ENCODE peak calls at places on chromosomes 5 and 9, in seven cellular contexts. One of them, this sample, is unnamed.

GRCh38 chr9:127778280-127779135 is at the start of gene SH2D3C:
- DNase-seq in GM12865: peak; percentile 59
- DNase-seq in EH: no peak
- DNase-seq in GM23338: no peak
- DNase-seq in Right ventricle myocardium inferior: peak; percentile 85
- DNase-seq in non-pigmented ciliary epithelial cell: no peak
- DNase-seq in AG08395: no peak
- DNase-seq in this sample: no peak

GRCh38 chr9:107992269-107992668 is 502.7 kb upstream of the KLF4 start:
- DNase-seq in GM12865: no peak
- DNase-seq in EH: no peak
- DNase-seq in GM23338: no peak
- DNase-seq in Right ventricle myocardium inferior: no peak
- DNase-seq in non-pigmented ciliary epithelial cell: no peak
- DNase-seq in AG08395: no peak
- DNase-seq in this sample: no peak

GRCh38 chr9:93483497-93483896 is 30.1 kb upstream of the FAM120AOS start:
- DNase-seq in GM12865: no peak
- DNase-seq in EH: no peak
- DNase-seq in GM23338: no peak
- DNase-seq in Right ventricle myocardium inferior: no peak
- DNase-seq in non-pigmented ciliary epithelial cell: no peak
- DNase-seq in AG08395: no peak
- DNase-seq in this sample: no peak

GRCh38 chr5:179747815-179748214 is 15.2 kb downstream of the MAML1 start:
- DNase-seq in GM12865: no peak
- DNase-seq in EH: no peak
- DNase-seq in GM23338: no peak
- DNase-seq in Right ventricle myocardium inferior: no peak
- DNase-seq in non-pigmented ciliary epithelial cell: no peak
- DNase-seq in AG08395: no peak
- DNase-seq in this sample: no peak

GRCh38 chr5:139638090-139638735 is 9.9 kb upstream of the CXXC5 start:
- DNase-seq in GM12865: peak; percentile 85
- DNase-seq in EH: peak; percentile 87
- DNase-seq in GM23338: peak; percentile 71
- DNase-seq in Right ventricle myocardium inferior: peak; percentile 89
- DNase-seq in non-pigmented ciliary epithelial cell: no peak
- DNase-seq in AG08395: peak; percentile 90
- DNase-seq in this sample: no peak

GRCh38 chr5:133240425-133241091 is 188.7 kb downstream of the HSPA4 start:
- DNase-seq in GM12865: peak; percentile 90
- DNase-seq in EH: peak; percentile 98
- DNase-seq in GM23338: no peak
- DNase-seq in Right ventricle myocardium inferior: no peak
- DNase-seq in non-pigmented ciliary epithelial cell: peak; percentile 98
- DNase-seq in AG08395: peak; percentile 88
- DNase-seq in this sample: no peak

GRCh38 chr9:95091574-95091970 is 225.9 kb downstream of the FANCC start:
- DNase-seq in GM12865: no peak
- DNase-seq in EH: peak; percentile 95
- DNase-seq in GM23338: no peak
- DNase-seq in Right ventricle myocardium inferior: no peak
- DNase-seq in non-pigmented ciliary epithelial cell: peak; percentile 38
- DNase-seq in AG08395: peak; percentile 25
- DNase-seq in this sample: no peak

GRCh38 chr5:102930244-102930643 is 175.1 kb downstream of the PAM start:
- DNase-seq in GM12865: no peak
- DNase-seq in EH: no peak
- DNase-seq in GM23338: no peak
- DNase-seq in Right ventricle myocardium inferior: no peak
- DNase-seq in non-pigmented ciliary epithelial cell: no peak
- DNase-seq in AG08395: no peak
- DNase-seq in this sample: no peak

GRCh38 chr9:26129216-26129615 is 451.0 kb upstream of the TUSC1 start:
- DNase-seq in GM12865: no peak
- DNase-seq in EH: no peak
- DNase-seq in GM23338: no peak
- DNase-seq in Right ventricle myocardium inferior: no peak
- DNase-seq in non-pigmented ciliary epithelial cell: no peak
- DNase-seq in AG08395: peak; percentile 14
- DNase-seq in this sample: no peak

GRCh38 chr9:19286634-19287188 is 56.2 kb downstream of the DENND4C start:
- DNase-seq in GM12865: no peak
- DNase-seq in EH: peak; percentile 20
- DNase-seq in GM23338: no peak
- DNase-seq in Right ventricle myocardium inferior: no peak
- DNase-seq in non-pigmented ciliary epithelial cell: no peak
- DNase-seq in AG08395: no peak
- DNase-seq in this sample: no peak

GRCh38 chr5:74630387-74631087 is 10.0 kb downstream of the ENC1 start:
- DNase-seq in GM12865: no peak
- DNase-seq in EH: peak; percentile 87
- DNase-seq in GM23338: no peak
- DNase-seq in Right ventricle myocardium inferior: no peak
- DNase-seq in non-pigmented ciliary epithelial cell: peak; percentile 82
- DNase-seq in AG08395: peak; percentile 68
- DNase-seq in this sample: no peak

GRCh38 chr5:133363807-133364587 is 248.3 kb downstream of the FSTL4 start:
- DNase-seq in GM12865: no peak
- DNase-seq in EH: no peak
- DNase-seq in GM23338: no peak
- DNase-seq in Right ventricle myocardium inferior: no peak
- DNase-seq in non-pigmented ciliary epithelial cell: no peak
- DNase-seq in AG08395: no peak
- DNase-seq in this sample: no peak

GRCh38 chr9:23555849-23556248 is 270.2 kb downstream of the ELAVL2 start:
- DNase-seq in GM12865: no peak
- DNase-seq in EH: no peak
- DNase-seq in GM23338: peak; percentile 17
- DNase-seq in Right ventricle myocardium inferior: no peak
- DNase-seq in non-pigmented ciliary epithelial cell: no peak
- DNase-seq in AG08395: no peak
- DNase-seq in this sample: no peak

GRCh38 chr5:74648835-74649286 is 8.3 kb upstream of the ENC1 start:
- DNase-seq in GM12865: peak; percentile 77
- DNase-seq in EH: peak; percentile 72
- DNase-seq in GM23338: peak; percentile 72
- DNase-seq in Right ventricle myocardium inferior: no peak
- DNase-seq in non-pigmented ciliary epithelial cell: no peak
- DNase-seq in AG08395: peak; percentile 80
- DNase-seq in this sample: peak; percentile 31

GRCh38 chr9:78026416-78026815 is 5.2 kb downstream of the GNAQ start:
- DNase-seq in GM12865: no peak
- DNase-seq in EH: peak; percentile 44
- DNase-seq in GM23338: no peak
- DNase-seq in Right ventricle myocardium inferior: no peak
- DNase-seq in non-pigmented ciliary epithelial cell: no peak
- DNase-seq in AG08395: no peak
- DNase-seq in this sample: no peak

GRCh38 chr5:160799160-160799559 is 52.9 kb downstream of the ATP10B start:
- DNase-seq in GM12865: peak; percentile 29
- DNase-seq in EH: no peak
- DNase-seq in GM23338: no peak
- DNase-seq in Right ventricle myocardium inferior: no peak
- DNase-seq in non-pigmented ciliary epithelial cell: no peak
- DNase-seq in AG08395: no peak
- DNase-seq in this sample: no peak

GRCh38 chr5:31537856-31538255 is 5.8 kb downstream of the C5orf22 start:
- DNase-seq in GM12865: no peak
- DNase-seq in EH: peak; percentile 51
- DNase-seq in GM23338: no peak
- DNase-seq in Right ventricle myocardium inferior: no peak
- DNase-seq in non-pigmented ciliary epithelial cell: no peak
- DNase-seq in AG08395: no peak
- DNase-seq in this sample: no peak

GRCh38 chr5:172097356-172097755 is 90.7 kb downstream of the STK10 start:
- DNase-seq in GM12865: no peak
- DNase-seq in EH: peak; percentile 30
- DNase-seq in GM23338: no peak
- DNase-seq in Right ventricle myocardium inferior: no peak
- DNase-seq in non-pigmented ciliary epithelial cell: no peak
- DNase-seq in AG08395: no peak
- DNase-seq in this sample: no peak

GRCh38 chr5:59744531-59744992 is 149.0 kb downstream of the PDE4D start:
- DNase-seq in GM12865: no peak
- DNase-seq in EH: peak; percentile 25
- DNase-seq in GM23338: no peak
- DNase-seq in Right ventricle myocardium inferior: no peak
- DNase-seq in non-pigmented ciliary epithelial cell: no peak
- DNase-seq in AG08395: no peak
- DNase-seq in this sample: no peak

GRCh38 chr5:168273056-168273980 is 18.1 kb upstream of the WWC1 start:
- DNase-seq in GM12865: no peak
- DNase-seq in EH: no peak
- DNase-seq in GM23338: no peak
- DNase-seq in Right ventricle myocardium inferior: no peak
- DNase-seq in non-pigmented ciliary epithelial cell: no peak
- DNase-seq in AG08395: no peak
- DNase-seq in this sample: no peak

This sample was measured in GM12891.